ENCODE peak calls at places on chromosomes 4 and X, in seven cellular contexts. F, O, R, T, Q, D and S are unnamed samples.

GRCh38 chr4:110510955-110511544 is 35.1 kb downstream of the ENPEP start:
- DNase-seq in O (peak; percentile 91), T (peak; percentile 43), D (peak; percentile 53), Q (no peak), R (no peak), F (peak; percentile 39), S (peak; percentile 68)

GRCh38 chr4:110155632-110156031 is 42.8 kb downstream of the ELOVL6 start:
- DNase-seq in F (no peak), R (no peak), D (no peak), T (no peak), Q (no peak), O (no peak), S (no peak)

GRCh38 chr4:136863756-136864155 is 668.5 kb downstream of the PCDH18 start:
- DNase-seq in R (no peak), D (no peak), F (no peak), O (no peak), Q (no peak), T (no peak), S (no peak)

GRCh38 chrX:22699591-22700091 is 300.1 kb upstream of the DDX53 start:
- DNase-seq in R (no peak), T (no peak), D (no peak), Q (no peak), O (no peak), F (no peak), S (no peak)

GRCh38 chrX:136202889-136203288 is 48.3 kb downstream of the MAP7D3 start:
- DNase-seq in F (no peak), Q (no peak), T (no peak), O (peak; percentile 70), R (no peak), D (no peak), S (no peak)

GRCh38 chr4:96766359-96766758 is 926.5 kb downstream of the PDHA2 start:
- DNase-seq in D (no peak), Q (no peak), R (no peak), T (no peak), F (no peak), O (no peak), S (no peak)

GRCh38 chrX:139881572-139881971 is 51.3 kb downstream of the ATP11C start:
- DNase-seq in Q (no peak), O (peak; percentile 71), D (no peak), T (no peak), F (no peak), R (no peak), S (no peak)

GRCh38 chr4:74056858-74057562 is 18.5 kb upstream of the CXCL3 start:
- DNase-seq in O (peak; percentile 36), F (no peak), D (no peak), R (no peak), T (no peak), Q (no peak), S (no peak)

GRCh38 chrX:74450803-74451449 is 29.6 kb downstream of the SLC16A2 start:
- DNase-seq in R (no peak), F (no peak), D (no peak), T (no peak), Q (no peak), O (peak; percentile 81), S (no peak)

GRCh38 chr4:5572114-5572513 is 136.2 kb downstream of the EVC2 start:
- DNase-seq in F (no peak), D (no peak), T (no peak), R (no peak), Q (no peak), O (no peak), S (no peak)

GRCh38 chr4:46909078-46909477 is at the start of gene COX7B2:
- DNase-seq in R (no peak), D (no peak), F (no peak), O (no peak), T (no peak), Q (no peak), S (no peak)

GRCh38 chr4:5146248-5146647 is 95.0 kb downstream of the STK32B start:
- DNase-seq in O (no peak), Q (no peak), T (no peak), R (no peak), F (no peak), D (no peak), S (no peak)

GRCh38 chrX:10579018-10579752 is 41.2 kb downstream of the MID1 start:
- DNase-seq in O (peak; percentile 91), R (no peak), D (no peak), F (peak; percentile 62), T (no peak), Q (no peak), S (no peak)

GRCh38 chr4:86319390-86319789 is 40.5 kb downstream of the MAPK10 start:
- DNase-seq in D (no peak), F (no peak), T (no peak), O (no peak), Q (no peak), R (no peak), S (no peak)

GRCh38 chr4:125319311-125319710 is 4.6 kb downstream of the FAT4 start:
- DNase-seq in O (no peak), R (no peak), T (no peak), D (no peak), F (no peak), Q (no peak), S (no peak)

GRCh38 chr4:58760737-58761136 is 1650.6 kb upstream of the IGFBP7 start:
- DNase-seq in R (no peak), F (no peak), D (no peak), Q (no peak), O (no peak), T (no peak), S (no peak)

GRCh38 chrX:9765072-9765736 is 443 bp downstream of the GPR143 start:
- DNase-seq in F (no peak), O (no peak), R (no peak), T (no peak), D (no peak), Q (no peak), S (no peak)

GRCh38 chr4:2786794-2787229 is 6.1 kb upstream of the SH3BP2 start:
- DNase-seq in R (no peak), Q (no peak), D (no peak), F (no peak), T (no peak), O (no peak), S (no peak)

GRCh38 chr4:2787230-2788100 is 5.4 kb upstream of the SH3BP2 start:
- DNase-seq in F (no peak), T (peak; percentile 55), D (peak; percentile 57), O (peak; percentile 37), R (peak; percentile 21), Q (peak; percentile 63), S (peak; percentile 55)

GRCh38 chr4:2788532-2789103 is 4.3 kb upstream of the SH3BP2 start:
- DNase-seq in D (no peak), T (no peak), F (no peak), Q (peak; percentile 41), O (no peak), R (peak; percentile 12), S (no peak)

GRCh38 chr4:2789351-2789750 is 3.5 kb upstream of the SH3BP2 start:
- DNase-seq in Q (no peak), O (no peak), T (no peak), F (no peak), R (peak; percentile 3), D (no peak), S (no peak)

DNA sequence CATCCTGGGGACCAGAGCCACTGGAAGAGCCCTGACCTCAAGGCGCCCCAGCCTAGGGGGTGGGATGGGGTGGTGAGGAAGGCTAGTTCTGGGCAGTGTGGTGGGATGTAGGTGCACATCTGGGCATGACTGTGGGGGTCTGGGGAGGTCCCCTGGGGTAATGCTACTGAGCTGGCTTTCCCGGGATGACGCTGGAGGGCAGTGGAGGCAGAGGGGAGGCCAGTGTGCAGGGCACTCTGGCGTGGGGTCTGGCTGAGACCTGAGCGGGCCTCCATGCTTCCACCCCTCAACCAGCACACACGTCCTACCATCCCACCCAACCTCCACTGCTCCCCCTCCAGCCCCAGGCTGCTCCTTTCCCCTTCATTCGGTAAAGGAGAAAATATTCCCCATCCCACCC is 4.8 kb upstream of the SH3BP2 start:
- DNase-seq in R (no peak), D (no peak), T (no peak), O (no peak), Q (no peak), F (no peak), S (no peak)
- H3K4me1 ChIP-seq in R (peaks cover 18% of the 10 kb centered on the region), D (peaks cover 30% of the 10 kb centered on the region), T (peaks cover 36% of the 10 kb centered on the region), O (no peaks in the 10 kb centered on the region), Q (no peaks in the 10 kb centered on the region), F (peaks cover 80% of the 10 kb centered on the region), S (peaks cover 35% of the 10 kb centered on the region)

DNA sequence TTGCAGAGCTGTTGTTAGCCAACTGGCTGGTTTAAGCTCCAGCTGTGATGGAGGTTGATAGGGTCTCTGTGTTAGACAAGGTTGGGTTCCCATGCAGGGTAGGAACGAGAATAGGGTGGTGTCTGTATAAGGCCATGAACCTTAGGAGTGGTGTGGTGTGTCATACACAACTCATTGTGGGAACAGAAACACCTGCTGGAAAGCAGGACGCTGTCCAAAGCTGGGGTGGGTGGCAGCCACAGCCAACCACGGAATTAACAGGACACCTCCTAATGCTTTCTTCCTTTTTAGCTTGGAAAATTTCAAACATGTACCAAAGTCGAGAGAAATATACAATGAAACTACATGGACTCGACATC is 94.4 kb downstream of the ARHGAP10 start:
- DNase-seq in R (no peak), Q (no peak), D (no peak), F (no peak), O (no peak), T (no peak), S (no peak)
- H3K4me3 ChIP-seq in R (no peak overlapping the region), Q (no peak overlapping the region), D (no peak overlapping the region), F (no peak overlapping the region), O (no peak overlapping the region), T (no peak overlapping the region), S (no peak overlapping the region)

GRCh38 chr4:20283039-20283438 is 31.3 kb downstream of the SLIT2 start:
- DNase-seq in R (no peak), Q (no peak), T (no peak), O (no peak), D (no peak), F (no peak), S (no peak)

GRCh38 chr4:20278195-20278594 is 26.5 kb downstream of the SLIT2 start:
- DNase-seq in D (no peak), R (no peak), O (no peak), F (no peak), Q (no peak), T (no peak), S (no peak)

GRCh38 chr4:20284990-20285389 is 33.3 kb downstream of the SLIT2 start:
- DNase-seq in Q (no peak), F (no peak), O (peak; percentile 76), D (no peak), T (no peak), R (no peak), S (no peak)

GRCh38 chr4:20279381-20279780 is 27.7 kb downstream of the SLIT2 start:
- DNase-seq in O (no peak), F (no peak), R (no peak), T (no peak), Q (no peak), D (no peak), S (no peak)

DNA sequence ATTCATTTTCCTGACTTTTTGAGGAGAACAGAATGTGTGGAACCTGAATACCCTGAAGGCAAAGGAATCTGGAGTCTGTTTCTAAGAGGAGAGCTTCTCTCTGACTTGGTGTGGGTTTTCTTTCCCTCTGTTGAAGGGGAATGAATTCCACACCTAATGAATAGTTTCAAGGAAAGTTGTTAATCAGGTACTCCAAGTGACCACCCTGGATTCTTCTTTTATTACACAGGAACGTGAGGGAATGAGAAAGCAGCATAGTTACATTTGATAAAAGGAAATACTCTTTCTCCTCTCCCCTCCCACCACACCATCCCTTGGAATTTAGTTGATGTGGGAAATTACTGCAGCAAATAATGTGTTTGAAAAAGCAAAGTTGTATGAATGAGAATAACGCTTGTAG is 29.7 kb downstream of the SLIT2 start:
- DNase-seq in Q (no peak), O (peak; percentile 87), T (no peak), F (no peak), R (no peak), D (no peak), S (no peak)
- H3K4me1 ChIP-seq in Q (no peaks in the 10 kb centered on the region), O (peaks cover 2% of the 10 kb centered on the region), T (no peaks in the 10 kb centered on the region), F (no peaks in the 10 kb centered on the region), R (no peaks in the 10 kb centered on the region), D (no peaks in the 10 kb centered on the region), S (no peaks in the 10 kb centered on the region)

GRCh38 chr4:40710484-40711269 is 39.1 kb upstream of the NSUN7 start:
- DNase-seq in D (no peak), T (no peak), Q (no peak), O (peak; percentile 88), F (no peak), R (no peak), S (no peak)
- H3K4me3 ChIP-seq in D (no peak overlapping the region), T (no peak overlapping the region), Q (peak overlapping the region; percentile 9), O (no peak overlapping the region), F (no peak overlapping the region), R (no peak overlapping the region), S (no peak overlapping the region)